ENCODE peak calls at places on chromosomes 4 and X, in nine cellular contexts. U is HCT116, S is lower leg skin, Q is AG09309, E is mammary epithelial cell, H is endothelial cell of umbilical vein, X is RWPE2, J is PC-3, V is psoas muscle. N is an unnamed sample.

GRCh38 chr4:54440394-54441223 is 211.5 kb downstream of the PDGFRA start:
- DNase-seq in H (peak; percentile 42), J (peak; percentile 66), E (peak; percentile 18), U (peak; percentile 29), X (no peak), Q (no peak), S (no peak), V (no peak), N (no peak)

GRCh38 chr4:145936142-145937020 is 2.2 kb downstream of the ZNF827 start:
- DNase-seq in V (peak; percentile 81), E (peak; percentile 67), X (peak; percentile 51), U (no peak), H (peak; percentile 79), S (peak; percentile 39), Q (no peak), J (peak; percentile 75), N (peak; percentile 83)

GRCh38 chr4:1712216-1713002 is at the start of gene SLBP:
- DNase-seq in X (peak; percentile 98), H (peak; percentile 86), E (peak; percentile 96), J (peak; percentile 92), V (peak; percentile 97), S (peak; percentile 96), Q (peak; percentile 58), U (peak; percentile 93), N (peak; percentile 100)

GRCh38 chr4:76690091-76690905 is 207.6 kb downstream of the SOWAHB start:
- DNase-seq in V (no peak), U (no peak), Q (no peak), H (no peak), J (peak; percentile 36), X (no peak), S (no peak), E (peak; percentile 41), N (no peak)

GRCh38 chrX:44474410-44474809 is 68.2 kb downstream of the FUNDC1 start:
- DNase-seq in V (no peak), E (peak; percentile 49), H (no peak), Q (peak; percentile 46), S (peak; percentile 14), X (no peak), U (no peak), J (peak; percentile 61), N (no peak)

GRCh38 chrX:107448625-107449468 is 605 bp upstream of the FRMPD3 start:
- DNase-seq in Q (no peak), S (no peak), X (no peak), H (no peak), J (peak; percentile 25), U (no peak), V (no peak), E (no peak), N (peak; percentile 37)

GRCh38 chrX:21800344-21800770 is 39.1 kb upstream of the MBTPS2 start:
- DNase-seq in H (no peak), Q (no peak), E (peak; percentile 52), J (peak; percentile 67), S (no peak), U (no peak), X (no peak), V (no peak), N (no peak)

GRCh38 chrX:54411732-54412131 is 28.5 kb upstream of the TSR2 start:
- DNase-seq in V (no peak), E (no peak), H (no peak), J (no peak), U (no peak), Q (no peak), S (no peak), X (no peak), N (no peak)

GRCh38 chrX:55008571-55009358 is 8.6 kb downstream of the APEX2 start:
- DNase-seq in S (no peak), Q (peak; percentile 14), X (no peak), V (no peak), E (peak; percentile 64), H (peak; percentile 42), J (peak; percentile 96), U (peak; percentile 12), N (no peak)

GRCh38 chr4:17324431-17324830 is 187.5 kb downstream of the QDPR start:
- DNase-seq in V (no peak), S (no peak), X (no peak), H (peak; percentile 72), J (peak; percentile 43), Q (peak; percentile 37), E (no peak), U (peak; percentile 29), N (no peak)

GRCh38 chrX:13851996-13852695 is 35.3 kb upstream of the GPM6B start:
- DNase-seq in U (no peak), J (peak; percentile 56), X (no peak), V (no peak), S (no peak), H (no peak), E (no peak), Q (no peak), N (peak; percentile 21)

GRCh38 chr4:136864580-136865185 is 667.6 kb downstream of the PCDH18 start:
- DNase-seq in U (peak; percentile 69), Q (peak; percentile 28), E (peak; percentile 37), H (peak; percentile 82), J (peak; percentile 79), S (peak; percentile 20), V (no peak), X (no peak), N (no peak)

GRCh38 chrX:14865201-14865600 is 7.7 kb downstream of the FANCB start:
- DNase-seq in S (no peak), H (peak; percentile 19), E (no peak), U (no peak), Q (peak; percentile 10), J (no peak), X (no peak), V (no peak), N (no peak)

GRCh38 chr4:985123-985830 is 1.6 kb upstream of the IDUA start:
- DNase-seq in V (peak; percentile 77), H (peak; percentile 24), Q (no peak), U (no peak), E (peak; percentile 19), S (no peak), X (no peak), J (peak; percentile 64), N (peak; percentile 72)

GRCh38 chr4:106659386-106659785 is 290.8 kb upstream of the GIMD1 start:
- DNase-seq in V (no peak), H (no peak), J (no peak), X (no peak), Q (no peak), S (no peak), E (peak; percentile 69), U (no peak), N (no peak)

GRCh38 chr4:147791870-147792269 is 60.0 kb downstream of the ARHGAP10 start:
- DNase-seq in E (no peak), V (no peak), J (no peak), H (no peak), S (no peak), U (no peak), Q (no peak), X (no peak), N (no peak)

GRCh38 chr4:147794787-147795413 is 63.0 kb downstream of the ARHGAP10 start:
- DNase-seq in V (no peak), Q (no peak), H (no peak), X (no peak), S (no peak), J (no peak), E (no peak), U (no peak), N (no peak)

GRCh38 chr4:147791341-147791740 is 59.5 kb downstream of the ARHGAP10 start:
- DNase-seq in J (no peak), S (no peak), V (no peak), X (no peak), Q (no peak), U (no peak), H (no peak), E (no peak), N (no peak)

GRCh38 chr4:147793569-147793968 is 61.7 kb downstream of the ARHGAP10 start:
- DNase-seq in U (no peak), J (no peak), Q (no peak), V (no peak), H (no peak), X (no peak), E (no peak), S (no peak), N (no peak)

DNA sequence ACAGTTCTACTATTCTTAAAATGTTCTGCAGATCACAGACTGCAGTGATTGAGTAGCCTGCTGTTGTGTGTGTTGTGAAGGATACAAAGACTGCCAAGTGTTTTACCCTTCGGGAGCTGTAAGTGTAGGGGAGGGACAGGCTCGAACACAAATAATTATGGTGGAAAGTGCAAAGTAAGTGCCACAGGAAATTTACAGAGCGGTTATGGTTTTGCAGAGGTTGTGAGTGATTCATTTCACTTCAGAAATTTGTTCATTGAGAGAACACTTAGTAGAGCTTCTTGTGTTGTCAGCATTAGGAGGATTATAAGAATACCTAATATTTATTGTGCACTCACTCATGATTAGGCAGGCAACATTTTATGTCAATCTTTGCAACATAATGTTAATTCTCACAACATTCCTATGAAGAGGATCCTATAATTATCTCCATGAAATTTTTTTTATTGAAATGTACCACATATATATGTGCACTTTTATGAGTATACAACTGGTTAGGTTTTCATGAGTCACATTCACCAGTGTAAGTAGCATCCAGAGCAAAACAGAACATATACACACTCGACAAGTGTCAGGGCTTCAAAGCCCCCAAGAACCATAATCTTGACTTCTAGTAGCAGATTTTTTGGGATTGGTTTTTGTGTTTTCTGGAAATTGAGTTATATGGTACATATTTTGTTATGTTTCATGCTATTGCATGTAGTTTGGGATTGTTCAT is 62.2 kb downstream of the ARHGAP10 start:
- DNase-seq in Q (no peak), H (no peak), E (no peak), V (no peak), U (no peak), J (peak; percentile 6), S (no peak), X (no peak), N (no peak)
- TF ChIP-seq CTCF in Q (no peak), H (no peak), E (no peak), V (no peak), U (no peak), J (no peak), S (no peak), X (no peak), N (no peak)

GRCh38 chr4:74933562-74934015 is 673 bp downstream of the PARM1 start:
- DNase-seq in S (no peak), U (no peak), H (peak; percentile 4), Q (no peak), V (peak; percentile 55), E (peak; percentile 19), X (no peak), J (no peak), N (no peak)
- H3K4me3 ChIP-seq in S (peak overlapping the region; percentile 43), U (peak overlapping the region; percentile 74), H (peak overlapping the region; percentile 33), Q (peak overlapping the region; percentile 35), V (peak overlapping the region; percentile 84), E (peak overlapping the region; percentile 47), X (peak overlapping the region; percentile 23), J (peak overlapping the region; percentile 82), N (peak overlapping the region; percentile 87)

GRCh38 chrX:35382966-35383365 is 415.2 kb upstream of the MAGEB16 start:
- DNase-seq in S (no peak), Q (no peak), E (no peak), H (no peak), U (no peak), J (no peak), V (no peak), X (no peak), N (no peak)

GRCh38 chrX:35380808-35381700 is 417.1 kb upstream of the MAGEB16 start:
- DNase-seq in J (peak; percentile 28), V (no peak), X (no peak), S (no peak), E (peak; percentile 42), U (no peak), Q (no peak), H (peak; percentile 1), N (no peak)
- TF ChIP-seq CTCF in J (peak; percentile 62), V (peak; percentile 45), X (peak; percentile 71), S (no peak), E (peak; percentile 90), U (peak; percentile 23), Q (peak; percentile 54), H (no peak), N (peak; percentile 86)

GRCh38 chr4:150581611-150582010 is 340 bp upstream of the MAB21L2 start:
- DNase-seq in J (no peak), S (no peak), Q (no peak), X (no peak), V (no peak), H (no peak), E (no peak), U (no peak), N (no peak)
- H3K4me3 ChIP-seq in J (no peak overlapping the region), S (no peak overlapping the region), Q (peak overlapping the region; percentile 54), X (no peak overlapping the region), V (no peak overlapping the region), H (no peak overlapping the region), E (no peak overlapping the region), U (no peak overlapping the region), N (no peak overlapping the region)

N was measured in GM06990.